ENCODE peak calls at places on chromosomes 2 and 18, in four cellular contexts. One of them, this sample, is unnamed.

GRCh38 chr2:238700122-238700457 is 147.8 kb upstream of the TWIST2 start:
- DNase-seq in HepG2: no peak
- DNase-seq in H1: no peak
- DNase-seq in K562: no peak
- DNase-seq in this sample: no peak

GRCh38 chr2:203759692-203760365 is 53.4 kb downstream of the CD28 start:
- DNase-seq in HepG2: no peak
- DNase-seq in H1: no peak
- DNase-seq in K562: no peak
- DNase-seq in this sample: peak

GRCh38 chr2:84338069-84338468 is 121.0 kb downstream of the SUCLG1 start:
- DNase-seq in HepG2: no peak
- DNase-seq in H1: no peak
- DNase-seq in K562: no peak
- DNase-seq in this sample: no peak

GRCh38 chr2:36366491-36367120 is 11.0 kb downstream of the CRIM1 start:
- DNase-seq in HepG2: no peak
- DNase-seq in H1: no peak
- DNase-seq in K562: no peak
- DNase-seq in this sample: no peak

GRCh38 chr2:236531991-236532390 is 37.6 kb upstream of the ACKR3 start:
- DNase-seq in HepG2: no peak
- DNase-seq in H1: no peak
- DNase-seq in K562: no peak
- DNase-seq in this sample: no peak

GRCh38 chr2:3041246-3041645 is 336.4 kb downstream of the EIPR1 start:
- DNase-seq in HepG2: no peak
- DNase-seq in H1: no peak
- DNase-seq in K562: no peak
- DNase-seq in this sample: no peak

GRCh38 chr2:172100080-172101007 is 2.4 kb downstream of the DLX2 start:
- DNase-seq in HepG2: no peak
- DNase-seq in H1: no peak
- DNase-seq in K562: no peak
- DNase-seq in this sample: no peak

GRCh38 chr2:21047161-21048009 is 3.5 kb upstream of the APOB start:
- DNase-seq in HepG2: peak
- DNase-seq in H1: no peak
- DNase-seq in K562: no peak
- DNase-seq in this sample: no peak

GRCh38 chr18:45168883-45169585 is 446.2 kb upstream of the SLC14A2 start:
- DNase-seq in HepG2: no peak
- DNase-seq in H1: no peak
- DNase-seq in K562: no peak
- DNase-seq in this sample: no peak

GRCh38 chr2:158998486-158999248 is 30.2 kb downstream of the TANC1 start:
- DNase-seq in HepG2: peak
- DNase-seq in H1: no peak
- DNase-seq in K562: no peak
- DNase-seq in this sample: no peak

DNA sequence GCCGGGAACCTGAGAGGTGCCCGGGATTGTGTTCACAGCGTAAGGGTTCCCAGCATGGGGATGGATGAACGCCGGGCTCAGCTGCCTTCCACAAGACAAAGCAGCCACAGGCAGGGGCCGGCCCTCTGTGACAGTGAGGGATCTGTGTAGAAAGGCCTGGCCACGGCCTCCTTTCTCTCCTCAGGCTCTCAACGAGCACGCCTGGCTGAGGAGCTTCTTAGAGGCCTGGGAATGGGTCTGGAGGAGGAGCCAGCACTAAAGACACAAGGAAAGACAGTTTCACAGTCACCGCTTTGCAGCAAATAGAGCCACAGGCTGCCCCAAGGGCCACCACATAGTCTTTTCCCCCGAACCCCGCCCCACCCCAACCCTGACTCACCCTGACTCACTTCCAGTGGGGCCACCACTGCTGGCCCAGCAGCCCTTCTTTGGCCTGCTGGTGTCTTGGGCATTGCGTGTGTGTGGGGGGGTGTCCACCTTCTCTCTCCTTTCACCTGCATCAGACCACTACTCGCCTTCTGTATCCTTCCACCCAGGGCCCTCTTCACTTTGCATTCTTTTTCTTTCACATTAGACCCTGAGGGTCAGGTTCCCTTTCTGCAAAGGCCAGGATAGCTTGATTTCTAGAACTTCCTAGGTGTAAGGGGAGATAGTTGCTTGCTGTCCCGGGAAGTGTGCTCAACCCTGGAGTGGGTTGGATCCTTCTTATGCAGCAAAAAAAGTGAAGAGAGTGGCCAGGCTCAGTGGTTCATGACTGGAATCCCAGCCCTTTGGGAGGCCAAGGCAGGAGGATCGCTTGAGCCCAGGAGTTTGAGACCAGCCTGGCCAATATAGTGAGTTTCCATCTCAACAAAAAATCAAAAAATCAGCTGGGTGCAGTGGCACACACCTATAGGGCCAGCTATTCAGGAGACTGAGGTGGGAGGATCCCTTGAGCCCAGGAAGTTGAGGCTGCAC is 19.3 kb upstream of the HPCAL1 start:
- DNase-seq in HepG2: peak
- DNase-seq in H1: no peak
- DNase-seq in K562: peak
- DNase-seq in this sample: peak
- TF ChIP-seq FOSL1 in HepG2: no peak
- TF ChIP-seq FOSL1 in H1: no peak
- TF ChIP-seq FOSL1 in K562: peak
- TF ChIP-seq FOSL1 in this sample: no peak

GRCh38 chr2:233225230-233226068 is 26.0 kb upstream of the ATG16L1 start:
- DNase-seq in HepG2: no peak
- DNase-seq in H1: no peak
- DNase-seq in K562: no peak
- DNase-seq in this sample: no peak

GRCh38 chr2:233223059-233223894 is 28.2 kb upstream of the ATG16L1 start:
- DNase-seq in HepG2: no peak
- DNase-seq in H1: no peak
- DNase-seq in K562: no peak
- DNase-seq in this sample: no peak

GRCh38 chr2:233228414-233228813 is 23.1 kb upstream of the ATG16L1 start:
- DNase-seq in HepG2: no peak
- DNase-seq in H1: no peak
- DNase-seq in K562: no peak
- DNase-seq in this sample: no peak

GRCh38 chr2:233227579-233227978 is 23.9 kb upstream of the ATG16L1 start:
- DNase-seq in HepG2: no peak
- DNase-seq in H1: no peak
- DNase-seq in K562: no peak
- DNase-seq in this sample: no peak

GRCh38 chr2:233226511-233227031 is 24.9 kb upstream of the ATG16L1 start:
- DNase-seq in HepG2: no peak
- DNase-seq in H1: no peak
- DNase-seq in K562: no peak
- DNase-seq in this sample: no peak
- TF ChIP-seq FOSL1 in HepG2: no peak
- TF ChIP-seq FOSL1 in H1: no peak
- TF ChIP-seq FOSL1 in K562: no peak
- TF ChIP-seq FOSL1 in this sample: no peak

GRCh38 chr18:24027156-24027555 is 12.6 kb downstream of the TTC39C start:
- DNase-seq in HepG2: no peak
- DNase-seq in H1: no peak
- DNase-seq in K562: no peak
- DNase-seq in this sample: no peak
- TF ChIP-seq FOSL1 in HepG2: no peak
- TF ChIP-seq FOSL1 in H1: no peak
- TF ChIP-seq FOSL1 in K562: no peak
- TF ChIP-seq FOSL1 in this sample: no peak

DNA sequence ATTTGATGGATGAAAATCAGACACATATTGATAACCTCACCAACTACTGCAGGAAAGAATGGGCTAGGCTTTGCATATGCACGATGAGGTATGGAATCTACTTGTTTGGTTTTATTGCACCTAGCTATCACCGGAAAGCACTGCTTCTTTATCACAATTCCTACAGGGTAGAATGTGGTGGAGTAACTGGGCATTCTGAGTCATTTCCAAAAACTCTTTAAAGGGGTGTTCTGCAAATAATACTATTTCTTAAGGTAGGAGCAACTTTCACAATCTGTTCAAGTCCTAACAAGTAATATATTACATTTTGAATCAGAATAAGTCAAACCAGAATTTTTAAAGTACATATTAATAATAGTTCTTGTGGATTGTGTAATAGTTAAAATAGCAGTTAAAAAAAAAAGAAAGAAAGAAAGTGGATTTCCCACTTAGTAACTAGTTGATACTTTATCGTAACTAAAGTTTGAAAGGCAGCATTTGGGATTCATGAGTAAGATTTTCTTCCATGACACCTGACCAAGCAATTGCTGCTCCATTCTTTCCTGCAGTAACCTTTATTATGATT is 40.5 kb downstream of the INO80C start:
- DNase-seq in HepG2: no peak
- DNase-seq in H1: no peak
- DNase-seq in K562: no peak
- DNase-seq in this sample: no peak
- TF ChIP-seq FOSL1 in HepG2: no peak
- TF ChIP-seq FOSL1 in H1: no peak
- TF ChIP-seq FOSL1 in K562: no peak
- TF ChIP-seq FOSL1 in this sample: no peak